ENCODE peak calls at places on chromosomes 11 and 22, in seven cellular contexts. I, A, J, C, E, M and Y are unnamed samples. For H3K4me1, the result is how much of the 10 kb centered on the place peaks cover.

GRCh38 chr11:122042981-122043380 is 73.0 kb downstream of the BLID start:
- DNase-seq in I (no peak), A (no peak), J (no peak), C (peak), E (no peak), M (no peak), Y (no peak)

GRCh38 chr11:125300791-125301218 is 136.3 kb downstream of the PKNOX2 start:
- DNase-seq in I (no peak), A (peak), J (no peak), C (peak), E (no peak), M (peak), Y (no peak)

GRCh38 chr22:30994960-30995359 is 25.9 kb downstream of the TUG1 start:
- DNase-seq in I (no peak), A (no peak), J (no peak), C (no peak), E (no peak), M (no peak), Y (no peak)

GRCh38 chr11:76783901-76784813 is 1.0 kb downstream of the TSKU start:
- DNase-seq in I (peak), A (peak), J (peak), C (peak), E (peak), M (no peak), Y (peak)

GRCh38 chr11:65380460-65381126 is 1.9 kb downstream of the SLC25A45 start:
- DNase-seq in I (no peak), A (no peak), J (no peak), C (no peak), E (peak), M (no peak), Y (no peak)

GRCh38 chr22:23520875-23521441 is 59.1 kb downstream of the IGLL1 start:
- DNase-seq in I (no peak), A (no peak), J (peak), C (peak), E (peak), M (no peak), Y (peak)

GRCh38 chr11:65574963-65575567 is 788 bp upstream of the EHBP1L1 start:
- DNase-seq in I (no peak), A (peak), J (peak), C (no peak), E (peak), M (no peak), Y (no peak)

GRCh38 chr11:123174196-123175183 is 20.6 kb downstream of the CLMP start:
- DNase-seq in I (no peak), A (peak), J (no peak), C (peak), E (peak), M (peak), Y (peak)

GRCh38 chr11:35029979-35030378 is 109.0 kb upstream of the CD44 start:
- DNase-seq in I (peak), A (peak), J (peak), C (peak), E (no peak), M (no peak), Y (no peak)

GRCh38 chr11:134360050-134360835 is 28.5 kb downstream of the GLB1L2 start:
- DNase-seq in I (peak), A (peak), J (peak), C (peak), E (peak), M (no peak), Y (peak)

GRCh38 chr11:13043912-13044628 is 35.0 kb downstream of the RASSF10 start:
- DNase-seq in I (no peak), A (no peak), J (no peak), C (no peak), E (peak), M (no peak), Y (no peak)

GRCh38 chr22:42904049-42904448 is 47.0 kb upstream of the ARFGAP3 start:
- DNase-seq in I (no peak), A (no peak), J (no peak), C (no peak), E (no peak), M (no peak), Y (no peak)
- H3K4me1 ChIP-seq in I (under half), A (under half), J (under half), C (under half), E (under half), M (under half), Y (under half)

GRCh38 chr22:49947296-49947622 is 13.3 kb upstream of the PIM3 start:
- DNase-seq in I (no peak), A (no peak), J (no peak), C (no peak), E (no peak), M (no peak), Y (no peak)

GRCh38 chr22:49948958-49949913 is 11.3 kb upstream of the PIM3 start:
- DNase-seq in I (no peak), A (peak), J (no peak), C (no peak), E (peak), M (no peak), Y (no peak)

GRCh38 chr22:49948116-49948515 is 12.5 kb upstream of the PIM3 start:
- DNase-seq in I (no peak), A (no peak), J (no peak), C (no peak), E (peak), M (no peak), Y (no peak)

GRCh38 chr22:49949914-49950292 is 10.7 kb upstream of the PIM3 start:
- DNase-seq in I (no peak), A (no peak), J (no peak), C (no peak), E (no peak), M (no peak), Y (no peak)

GRCh38 chr22:49948573-49948957 is 12.0 kb upstream of the PIM3 start:
- DNase-seq in I (no peak), A (no peak), J (no peak), C (no peak), E (no peak), M (no peak), Y (no peak)
- H3K9ac ChIP-seq in I (peak), A (peak), J (no peak), C (no peak), E (peak), M (peak), Y (peak)

GRCh38 chr11:44728491-44728910 is 1.7 kb downstream of the TSPAN18 start:
- DNase-seq in I (no peak), A (no peak), J (no peak), C (no peak), E (no peak), M (no peak), Y (peak)
- H3K4me1 ChIP-seq in I (under half), A (under half), J (under half), C (under half), E (under half), M (under half), Y (under half)

DNA sequence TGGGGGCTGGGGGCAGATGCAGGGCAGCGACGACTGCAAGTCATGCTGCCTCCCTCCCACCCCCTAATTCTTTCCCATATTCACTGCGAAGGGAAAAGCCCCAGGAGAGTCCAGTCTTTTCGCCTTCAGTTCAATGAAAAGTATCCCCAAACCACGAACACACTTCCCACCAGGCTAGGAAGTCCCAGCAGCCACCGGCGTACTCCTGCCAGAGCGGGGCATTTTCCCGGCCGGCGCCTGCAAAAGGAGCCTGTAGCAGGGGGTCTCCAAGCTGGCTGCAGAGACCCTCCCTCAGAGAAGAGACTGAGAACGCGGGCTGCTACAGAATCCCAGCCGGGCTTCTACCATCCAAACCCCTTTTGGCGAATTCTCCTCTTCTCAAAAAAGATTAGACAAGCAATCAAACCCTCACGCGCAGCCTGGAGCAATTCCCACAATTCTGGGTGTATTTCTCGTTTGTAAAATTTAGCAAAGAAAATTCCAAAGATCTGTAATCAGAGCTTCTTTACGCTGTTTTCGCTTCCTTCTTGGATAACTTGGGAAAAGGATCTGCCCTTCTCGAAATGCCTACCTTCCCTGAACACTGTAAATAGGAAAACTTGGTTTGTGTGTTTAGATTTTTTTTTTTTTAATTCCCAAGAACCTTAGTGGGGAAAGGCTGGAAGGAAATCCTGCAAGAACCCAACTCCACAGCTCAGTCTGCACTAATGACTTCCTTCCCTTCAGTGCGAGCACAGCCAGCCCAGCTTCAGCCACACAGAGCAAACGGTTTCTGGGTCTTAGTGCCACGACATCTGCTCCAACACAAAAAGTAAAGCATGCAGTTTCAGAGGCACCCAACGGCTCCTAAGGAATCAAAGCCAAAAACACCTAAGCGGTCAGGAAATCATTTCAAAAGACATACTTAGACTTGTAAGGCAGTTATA is 236.4 kb downstream of the TTC28 start:
- DNase-seq in I (peak), A (no peak), J (no peak), C (peak), E (peak), M (no peak), Y (peak)
- H3K9ac ChIP-seq in I (peak), A (no peak), J (no peak), C (peak), E (peak), M (peak), Y (no peak)

DNA sequence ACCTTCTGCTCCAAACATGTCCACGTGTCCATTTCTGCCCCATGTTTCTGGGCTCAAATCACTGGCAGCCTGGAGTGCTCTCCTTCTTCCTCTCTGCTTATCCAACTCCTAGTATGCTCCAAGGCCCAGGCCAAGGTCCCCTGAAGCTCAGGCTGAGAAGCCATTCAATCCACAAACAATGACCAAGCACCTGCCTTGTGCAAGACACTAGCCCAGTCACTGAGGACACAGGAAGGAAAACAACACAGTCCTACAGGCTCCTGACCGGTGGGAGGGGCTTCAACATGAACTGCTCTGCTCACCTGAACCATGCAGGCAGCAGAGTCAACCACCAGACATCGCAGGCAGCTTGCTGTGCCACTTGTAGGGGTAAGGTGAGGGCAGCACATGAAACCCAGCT is 93.6 kb downstream of the RPL27A start:
- DNase-seq in I (no peak), A (no peak), J (no peak), C (no peak), E (no peak), M (no peak), Y (no peak)
- H3K4me1 ChIP-seq in I (under half), A (under half), J (under half), C (under half), E (under half), M (half or more), Y (under half)

DNA sequence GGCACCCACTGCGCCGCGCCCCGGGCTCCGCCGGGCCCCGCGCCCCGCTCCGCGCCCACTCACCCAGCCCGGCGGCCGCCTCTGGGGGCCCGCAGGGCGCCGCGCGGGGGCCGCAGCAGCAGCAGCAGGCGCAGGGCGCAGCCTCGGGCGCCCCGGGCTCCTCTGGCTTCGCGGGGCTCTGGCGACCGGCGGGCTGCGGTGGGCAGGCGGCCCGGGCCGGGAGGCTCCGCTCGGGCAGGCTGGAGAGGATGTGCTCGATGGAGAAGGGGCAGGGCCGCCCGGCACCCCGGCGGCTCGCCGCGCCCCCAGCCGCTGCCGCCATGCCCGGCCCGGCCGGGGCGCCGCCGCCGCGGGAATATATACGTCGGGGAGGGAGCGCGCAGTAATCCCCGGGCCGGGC is at the start of gene GSC2:
- DNase-seq in I (no peak), A (no peak), J (no peak), C (no peak), E (no peak), M (no peak), Y (no peak)
- H3K9ac ChIP-seq in I (peak), A (no peak), J (no peak), C (no peak), E (no peak), M (no peak), Y (no peak)

GRCh38 chr11:1925373-1926155 is 6.1 kb downstream of the TNNT3 start:
- DNase-seq in I (no peak), A (no peak), J (no peak), C (no peak), E (no peak), M (no peak), Y (no peak)

GRCh38 chr11:1924121-1924520 is 4.6 kb downstream of the TNNT3 start:
- DNase-seq in I (no peak), A (no peak), J (no peak), C (no peak), E (no peak), M (no peak), Y (no peak)

GRCh38 chr11:1923201-1923956 is 3.9 kb downstream of the TNNT3 start:
- DNase-seq in I (no peak), A (no peak), J (no peak), C (no peak), E (no peak), M (no peak), Y (no peak)

GRCh38 chr11:1926156-1927031 is 6.9 kb downstream of the TNNT3 start:
- DNase-seq in I (no peak), A (no peak), J (no peak), C (no peak), E (no peak), M (no peak), Y (no peak)

GRCh38 chr11:1924646-1925372 is 5.3 kb downstream of the TNNT3 start:
- DNase-seq in I (no peak), A (no peak), J (no peak), C (no peak), E (no peak), M (no peak), Y (no peak)
- H3K4me1 ChIP-seq in I (under half), A (under half), J (under half), C (under half), E (under half), M (under half), Y (under half)

DNA sequence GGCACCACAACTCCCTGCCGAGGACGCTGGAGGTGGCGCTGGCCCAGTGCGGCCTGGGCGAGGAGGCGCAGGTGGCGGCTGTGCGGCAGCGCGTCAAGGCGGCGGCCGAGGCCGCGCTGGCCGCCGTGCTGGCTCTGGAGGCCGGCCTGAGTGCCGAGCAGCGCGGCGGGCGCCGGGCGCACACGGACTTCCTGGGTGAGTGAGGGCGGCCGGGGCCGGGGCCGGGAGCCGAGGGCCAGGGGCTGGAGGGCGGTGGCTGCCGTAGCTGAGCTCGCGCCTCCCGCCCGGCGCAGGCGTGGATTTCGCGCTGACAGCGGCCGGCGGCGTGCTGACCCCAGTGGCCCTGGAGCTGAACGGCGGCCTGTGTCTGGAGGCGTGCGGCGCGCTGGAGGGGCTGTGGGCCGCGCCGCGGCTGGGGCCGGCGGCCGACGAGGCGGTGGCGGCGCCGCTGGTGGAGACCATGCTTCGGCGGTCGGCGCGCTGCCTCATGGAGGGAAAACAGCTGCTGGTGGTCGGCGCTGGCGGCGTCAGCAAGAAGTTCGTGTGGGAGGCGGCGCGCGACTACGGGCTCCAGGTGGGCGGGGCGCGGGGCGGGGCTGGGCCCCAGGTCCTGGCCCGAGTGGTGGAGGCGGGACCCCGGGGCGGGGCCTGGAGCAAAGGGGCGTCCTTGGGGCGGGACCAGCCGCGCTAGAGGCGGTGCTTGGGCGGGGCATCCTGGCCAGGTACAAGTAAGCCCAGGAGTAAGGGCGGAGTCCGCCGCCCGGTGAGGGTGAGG is 5.4 kb downstream of the CARNS1 start:
- DNase-seq in I (peak), A (peak), J (peak), C (peak), E (peak), M (peak), Y (peak)
- H3K9ac ChIP-seq in I (peak), A (peak), J (peak), C (peak), E (peak), M (peak), Y (peak)

DNA sequence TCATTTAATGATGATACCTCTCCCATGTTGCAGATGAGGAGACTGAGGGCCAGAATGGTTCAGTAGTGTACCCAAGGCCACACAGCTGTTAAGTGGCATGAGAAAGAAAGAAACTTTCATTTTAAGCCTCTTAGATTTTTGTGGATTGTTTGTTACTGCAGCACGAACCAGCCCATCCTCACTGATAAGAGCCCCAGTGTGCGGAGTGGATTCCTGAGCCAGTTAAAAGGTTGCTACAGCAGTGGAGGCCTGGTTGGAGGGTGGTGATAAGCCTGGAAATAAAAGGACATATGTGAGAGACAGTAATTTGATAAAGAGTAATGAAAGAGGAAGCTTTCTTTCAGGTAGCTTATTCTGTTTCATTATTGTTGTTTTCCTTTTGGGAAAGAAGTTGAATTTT is 89.0 kb downstream of the ATXN10 start:
- DNase-seq in I (no peak), A (no peak), J (peak), C (no peak), E (no peak), M (no peak), Y (no peak)
- H3K4me1 ChIP-seq in I (under half), A (under half), J (under half), C (under half), E (under half), M (under half), Y (under half)